ENCODE peak calls at places on chromosomes 2 and 18, in nine cellular contexts. W, F, G, L, H, O, X, C and K are unnamed samples.

GRCh38 chr2:59754336-59754735 is 799.1 kb downstream of the BCL11A start:
- DNase-seq in L (no peak), O (no peak), C (no peak), H (no peak), W (no peak), X (no peak), G (no peak), F (no peak), K (no peak)

GRCh38 chr2:120938132-120938771 is 202.6 kb downstream of the GLI2 start:
- DNase-seq in F (no peak), C (peak), L (peak), W (no peak), G (no peak), H (no peak), O (no peak), X (no peak), K (no peak)

GRCh38 chr2:147082850-147083522 is 761.8 kb upstream of the ACVR2A start:
- DNase-seq in H (peak), W (peak), G (peak), C (peak), L (no peak), X (peak), O (peak), F (no peak), K (peak)

GRCh38 chr2:187390891-187391290 is 57.2 kb downstream of the CALCRL start:
- DNase-seq in C (no peak), L (no peak), G (no peak), O (peak), X (peak), W (peak), F (no peak), H (no peak), K (no peak)

GRCh38 chr2:113973856-113974255 is 84.0 kb downstream of the ACTR3 start:
- DNase-seq in G (peak), X (no peak), F (no peak), C (no peak), L (no peak), H (no peak), W (no peak), O (no peak), K (no peak)

GRCh38 chr2:177254433-177255226 is 9.9 kb downstream of the NFE2L2 start:
- DNase-seq in C (peak), G (no peak), F (no peak), W (peak), X (no peak), H (no peak), L (no peak), O (no peak), K (no peak)

GRCh38 chr2:208248601-208249000 is 6.3 kb downstream of the IDH1 start:
- DNase-seq in W (no peak), G (no peak), O (no peak), F (no peak), C (no peak), L (no peak), H (no peak), X (no peak), K (no peak)

GRCh38 chr2:105814291-105814940 is 69.7 kb downstream of the NCK2 start:
- DNase-seq in C (no peak), W (peak), O (no peak), X (no peak), F (no peak), H (no peak), L (no peak), G (no peak), K (no peak)

GRCh38 chr18:35616664-35617423 is 35.3 kb downstream of the GALNT1 start:
- DNase-seq in C (no peak), L (no peak), G (peak), X (peak), W (peak), O (peak), F (peak), H (peak), K (peak)

GRCh38 chr2:198374375-198375072 is 570.1 kb downstream of the PLCL1 start:
- DNase-seq in F (no peak), W (peak), C (peak), X (peak), O (peak), H (no peak), L (no peak), G (peak), K (peak)

GRCh38 chr2:7014201-7014640 is 97.0 kb downstream of the RNF144A start:
- DNase-seq in C (peak), L (no peak), F (no peak), X (no peak), H (no peak), G (peak), O (no peak), W (peak), K (peak)

GRCh38 chr2:79887747-79888374 is 375.0 kb downstream of the CTNNA2 start:
- DNase-seq in L (no peak), H (no peak), C (peak), G (peak), W (peak), X (peak), F (no peak), O (peak), K (peak)

GRCh38 chr2:87403893-87404175 is 344.1 kb upstream of the PLGLB2 start:
- DNase-seq in F (no peak), O (no peak), C (no peak), G (no peak), H (peak), L (peak), X (no peak), W (no peak), K (no peak)

GRCh38 chr2:29293830-29294438 is 178.7 kb downstream of the CLIP4 start:
- DNase-seq in C (peak), H (no peak), L (no peak), W (peak), O (no peak), F (no peak), G (peak), X (no peak), K (peak)

GRCh38 chr2:161423351-161424178 is 7.5 kb downstream of the TBR1 start:
- DNase-seq in L (peak), G (no peak), X (no peak), W (no peak), C (no peak), H (no peak), O (no peak), F (no peak), K (peak)

GRCh38 chr2:176088048-176088936 is 4.2 kb upstream of the HOXD13 start:
- DNase-seq in G (no peak), H (no peak), X (no peak), F (no peak), O (no peak), C (peak), L (peak), W (peak), K (no peak)

GRCh38 chr18:74645717-74646116 is 48.0 kb downstream of the ZNF407 start:
- DNase-seq in C (no peak), F (no peak), O (no peak), L (no peak), X (no peak), H (no peak), G (no peak), W (peak), K (no peak)

GRCh38 chr2:9428965-9429577 is 5.6 kb downstream of the CPSF3 start:
- DNase-seq in O (no peak), G (no peak), C (no peak), F (no peak), W (no peak), L (no peak), X (no peak), H (no peak), K (no peak)

GRCh38 chr2:85169581-85169980 is 36.4 kb downstream of the TCF7L1 start:
- DNase-seq in L (no peak), C (no peak), H (no peak), X (no peak), W (no peak), F (no peak), O (no peak), G (no peak), K (no peak)

GRCh38 chr2:43579275-43579981 is 16.4 kb downstream of the THADA start:
- DNase-seq in W (no peak), C (no peak), F (no peak), G (no peak), L (no peak), H (no peak), X (no peak), O (no peak), K (no peak)

GRCh38 chr18:9319333-9319732 is 15.2 kb upstream of the TWSG1 start:
- DNase-seq in C (no peak), W (peak), G (no peak), F (no peak), L (no peak), O (no peak), X (no peak), H (no peak), K (no peak)

GRCh38 chr2:38080346-38080745 is 4.4 kb upstream of the CYP1B1 start:
- DNase-seq in L (no peak), G (no peak), X (no peak), C (no peak), H (no peak), W (no peak), F (no peak), O (no peak), K (no peak)

GRCh38 chr2:238941262-238941792 is 93.4 kb downstream of the TWIST2 start:
- DNase-seq in C (no peak), O (no peak), W (no peak), H (no peak), G (no peak), F (no peak), L (no peak), X (no peak), K (no peak)

GRCh38 chr2:135667045-135667444 is 74.6 kb upstream of the UBXN4 start:
- DNase-seq in W (no peak), X (no peak), G (no peak), O (no peak), F (no peak), C (no peak), L (no peak), H (no peak), K (no peak)

GRCh38 chr2:236939271-236939670 is 146.4 kb upstream of the COPS8 start:
- DNase-seq in W (no peak), H (no peak), C (no peak), O (no peak), X (no peak), G (no peak), L (no peak), F (no peak), K (no peak)

GRCh38 chr2:64605991-64606494 is 47.7 kb downstream of the SERTAD2 start:
- DNase-seq in C (no peak), O (no peak), F (no peak), X (no peak), W (no peak), H (no peak), G (no peak), L (no peak), K (no peak)

GRCh38 chr2:31736695-31737454 is 156.1 kb upstream of the SRD5A2 start:
- DNase-seq in X (no peak), W (no peak), L (no peak), C (no peak), O (no peak), G (no peak), H (no peak), F (no peak), K (no peak)

GRCh38 chr18:51621103-51621969 is 423.9 kb upstream of the MEX3C start:
- DNase-seq in W (peak), H (peak), L (no peak), F (no peak), G (peak), X (peak), C (peak), O (no peak), K (peak)

GRCh38 chr18:57910817-57911216 is 107.7 kb upstream of the ATP8B1 start:
- DNase-seq in F (no peak), O (no peak), W (no peak), L (no peak), H (no peak), C (peak), X (no peak), G (peak), K (peak)

GRCh38 chr2:80222644-80223043 is 81.9 kb downstream of the LRRTM1 start:
- DNase-seq in H (no peak), G (no peak), W (no peak), C (no peak), F (no peak), X (no peak), O (no peak), L (no peak), K (no peak)

GRCh38 chr18:32018331-32019250 is at the start of gene RNF125:
- DNase-seq in O (peak), C (peak), W (peak), G (peak), L (peak), H (peak), X (peak), F (peak), K (peak)

GRCh38 chr18:8121942-8122480 is 487.2 kb upstream of the RAB12 start:
- DNase-seq in F (no peak), H (no peak), C (no peak), X (peak), W (peak), G (no peak), L (no peak), O (no peak), K (no peak)

GRCh38 chr2:164014068-164014577 is 278.3 kb upstream of the FIGN start:
- DNase-seq in G (no peak), O (no peak), L (no peak), W (peak), H (peak), C (no peak), X (peak), F (no peak), K (no peak)

DNA sequence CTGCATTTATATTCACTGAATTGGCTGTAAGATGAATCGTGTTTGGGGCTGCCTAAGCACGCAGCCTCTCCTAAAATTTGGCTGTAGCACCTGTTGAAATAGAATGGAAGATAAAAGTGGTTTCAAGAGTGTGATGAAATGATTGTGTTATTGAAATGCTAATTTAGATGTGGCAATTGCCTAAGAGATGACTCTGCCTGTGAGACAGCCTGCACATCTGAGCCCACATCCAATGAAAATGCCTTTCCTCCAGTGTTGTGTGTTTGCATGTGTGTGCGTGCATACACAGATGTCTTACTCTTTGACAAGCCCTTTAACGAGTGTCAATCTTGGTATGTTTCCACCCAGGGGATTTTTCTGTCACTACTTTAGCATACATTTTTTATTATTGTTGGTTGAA is 346.9 kb downstream of the MEIS1 start:
- DNase-seq in H (no peak), W (no peak), G (no peak), O (no peak), L (no peak), F (no peak), C (no peak), X (no peak), K (no peak)
- TF ChIP-seq CTCF in H (no peak), W (no peak), G (no peak), O (no peak), L (no peak), F (no peak), C (no peak), X (no peak), K (no peak)

GRCh38 chr2:62440281-62440946 is 65.6 kb downstream of the TMEM17 start:
- DNase-seq in H (no peak), C (no peak), W (no peak), L (no peak), G (no peak), F (no peak), X (no peak), O (no peak), K (no peak)
- TF ChIP-seq CTCF in H (no peak), C (no peak), W (no peak), L (no peak), G (no peak), F (no peak), X (no peak), O (no peak), K (no peak)

GRCh38 chr2:46327627-46328026 is 30.4 kb downstream of the EPAS1 start:
- DNase-seq in H (no peak), X (no peak), O (no peak), W (no peak), L (no peak), F (no peak), C (peak), G (no peak), K (no peak)
- TF ChIP-seq CTCF in H (no peak), X (peak), O (peak), W (no peak), L (no peak), F (no peak), C (peak), G (peak), K (no peak)

GRCh38 chr2:88955607-88956006 is 264.1 kb downstream of the RPIA start:
- DNase-seq in O (no peak), W (no peak), X (no peak), C (no peak), H (no peak), L (no peak), G (no peak), F (no peak), K (no peak)

GRCh38 chr2:88959480-88960204 is 268.2 kb downstream of the RPIA start:
- DNase-seq in H (no peak), O (peak), G (no peak), F (no peak), L (no peak), W (peak), C (no peak), X (no peak), K (no peak)
- TF ChIP-seq CTCF in H (no peak), O (no peak), G (no peak), F (no peak), L (no peak), W (no peak), C (peak), X (peak), K (no peak)

GRCh38 chr2:48016620-48017019 is 110.3 kb upstream of the FBXO11 start:
- DNase-seq in F (no peak), G (peak), H (no peak), L (no peak), O (no peak), W (no peak), X (no peak), C (peak), K (no peak)
- TF ChIP-seq CTCF in F (no peak), G (peak), H (no peak), L (no peak), O (no peak), W (peak), X (peak), C (peak), K (no peak)

GRCh38 chr18:43590182-43590903 is 313.1 kb upstream of the SYT4 start:
- DNase-seq in G (no peak), C (no peak), O (no peak), X (no peak), F (no peak), W (no peak), H (no peak), L (peak), K (no peak)

GRCh38 chr18:43601432-43601831 is 324.1 kb upstream of the SYT4 start:
- DNase-seq in L (no peak), X (no peak), W (no peak), O (no peak), F (no peak), C (no peak), H (no peak), G (no peak), K (no peak)

GRCh38 chr18:43592268-43592667 is 315.0 kb upstream of the SYT4 start:
- DNase-seq in X (no peak), O (no peak), W (no peak), L (no peak), H (no peak), G (no peak), F (no peak), C (no peak), K (no peak)

DNA sequence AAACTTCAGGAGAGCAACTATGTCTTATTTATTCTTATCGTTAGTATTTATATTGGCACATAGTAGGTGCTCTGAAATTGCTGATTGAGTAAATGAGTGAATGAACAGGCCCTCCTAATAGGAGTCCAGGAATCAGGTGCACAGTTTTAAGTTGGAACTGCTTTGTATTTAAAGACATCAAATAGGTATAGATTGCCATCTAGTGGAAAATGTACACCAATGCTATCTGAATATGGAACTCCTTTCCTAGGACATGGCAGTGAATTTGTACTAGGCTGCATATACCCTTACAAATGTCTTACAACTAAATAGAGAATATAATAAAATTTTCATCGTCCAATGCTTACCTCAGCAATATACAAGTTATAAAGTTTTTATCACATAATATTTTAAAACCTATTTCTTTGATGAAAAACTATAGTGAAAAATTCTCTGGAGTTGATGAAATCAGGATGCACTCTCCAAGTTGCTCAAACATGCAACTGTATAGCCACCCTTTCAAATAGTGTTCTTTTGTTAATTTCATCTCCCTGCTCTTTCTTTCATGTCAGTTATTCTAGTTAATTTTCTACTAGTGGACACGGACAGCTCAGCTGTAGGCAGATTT is 318.9 kb upstream of the SYT4 start:
- DNase-seq in C (no peak), F (no peak), G (peak), X (no peak), H (no peak), L (no peak), O (no peak), W (peak), K (peak)
- TF ChIP-seq CTCF in C (no peak), F (peak), G (peak), X (peak), H (peak), L (no peak), O (peak), W (peak), K (peak)

GRCh38 chr2:10520154-10520553 is 72.0 kb upstream of the ODC1 start:
- DNase-seq in H (no peak), L (no peak), X (no peak), G (peak), C (no peak), O (no peak), F (no peak), W (no peak), K (no peak)
- TF ChIP-seq CTCF in H (no peak), L (no peak), X (no peak), G (peak), C (peak), O (no peak), F (peak), W (no peak), K (no peak)

DNA sequence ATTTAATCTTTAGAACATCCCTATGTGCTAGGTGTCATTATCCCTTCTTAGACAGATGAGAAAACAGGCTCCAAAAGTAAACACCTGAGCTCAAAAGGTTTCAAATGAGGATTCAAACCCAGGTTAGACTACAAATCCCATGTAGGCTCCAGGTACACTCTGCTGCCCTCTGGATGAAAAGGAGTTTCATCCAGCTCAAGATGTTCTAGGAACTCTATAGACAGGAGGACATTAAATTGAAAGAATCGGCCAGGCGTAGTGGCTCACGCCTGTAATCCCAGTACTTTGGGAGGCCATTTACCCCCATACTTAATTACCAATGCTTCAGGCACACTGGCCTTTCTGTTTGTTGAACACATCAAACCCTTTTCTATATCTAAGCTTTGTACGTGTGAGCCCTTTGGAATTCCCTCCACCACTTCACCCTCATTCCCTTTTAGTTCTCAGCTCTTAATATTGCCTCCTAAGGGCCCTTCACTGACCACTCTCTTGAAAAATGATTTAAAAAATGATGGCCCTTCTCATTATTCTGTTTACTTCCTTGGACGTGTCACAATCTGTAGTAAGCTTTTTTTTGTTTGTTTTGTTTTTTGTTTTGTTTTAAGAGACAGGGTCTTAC is 10.7 kb downstream of the SLC25A12 start:
- DNase-seq in C (no peak), G (no peak), F (no peak), X (no peak), H (no peak), W (no peak), L (no peak), O (no peak), K (no peak)
- TF ChIP-seq CTCF in C (no peak), G (no peak), F (no peak), X (no peak), H (no peak), W (no peak), L (no peak), O (no peak), K (no peak)

GRCh38 chr2:219824996-219825395 is 197.6 kb downstream of the SLC4A3 start:
- DNase-seq in O (no peak), W (no peak), C (no peak), G (no peak), L (no peak), H (no peak), F (no peak), X (no peak), K (no peak)
- TF ChIP-seq CTCF in O (no peak), W (no peak), C (no peak), G (no peak), L (no peak), H (no peak), F (no peak), X (no peak), K (no peak)